ENCODE peak calls at places on chromosomes 3 and 15, in six cellular contexts. H is PC-9, A is transverse colon, V is esophagus muscularis mucosa, D is neural progenitor cell, B is left ventricle myocardium inferior. R is an unnamed sample. For H3K4me1, the result is how much of the 10 kb centered on the place peaks cover.

GRCh38 chr3:5278666-5279065 is 91.2 kb downstream of the EDEM1 start:
- DNase-seq in H (no peak), A (no peak), V (peak), D (no peak), B (no peak), R (no peak)

GRCh38 chr3:10627884-10628572 is 122.6 kb upstream of the ATP2B2 start:
- DNase-seq in H (no peak), A (no peak), V (no peak), D (peak), B (no peak), R (no peak)

GRCh38 chr15:38688761-38689160 is 124.1 kb upstream of the RASGRP1 start:
- DNase-seq in H (no peak), A (no peak), V (no peak), D (no peak), B (no peak), R (peak)

GRCh38 chr3:60906283-60906682 is 345.0 kb downstream of the FHIT start:
- DNase-seq in H (no peak), A (no peak), V (no peak), D (no peak), B (no peak), R (no peak)

GRCh38 chr3:73298243-73299183 is 237.1 kb downstream of the EBLN2 start:
- DNase-seq in H (no peak), A (no peak), V (no peak), D (no peak), B (no peak), R (no peak)

GRCh38 chr3:194294888-194295214 is 56.3 kb downstream of the CPN2 start:
- DNase-seq in H (no peak), A (no peak), V (no peak), D (peak), B (no peak), R (no peak)

GRCh38 chr15:44710236-44711088 is 661 bp downstream of the PATL2 start:
- DNase-seq in H (no peak), A (peak), V (no peak), D (no peak), B (peak), R (no peak)

GRCh38 chr3:39809995-39810595 is 686 bp downstream of the MYRIP start:
- DNase-seq in H (no peak), A (no peak), V (no peak), D (peak), B (no peak), R (no peak)

GRCh38 chr3:172129868-172130751 is 90.7 kb downstream of the FNDC3B start:
- DNase-seq in H (peak), A (peak), V (peak), D (no peak), B (peak), R (peak)

GRCh38 chr15:73921257-73921890 is 4.9 kb upstream of the LOXL1 start:
- DNase-seq in H (no peak), A (no peak), V (no peak), D (no peak), B (peak), R (no peak)

GRCh38 chr3:65833761-65834505 is 204.8 kb downstream of the MAGI1 start:
- DNase-seq in H (no peak), A (no peak), V (no peak), D (no peak), B (no peak), R (peak)

GRCh38 chr3:65831733-65832425 is 206.8 kb downstream of the MAGI1 start:
- DNase-seq in H (no peak), A (no peak), V (no peak), D (peak), B (no peak), R (peak)

GRCh38 chr3:65830948-65831732 is 207.6 kb downstream of the MAGI1 start:
- DNase-seq in H (no peak), A (no peak), V (no peak), D (no peak), B (no peak), R (no peak)

GRCh38 chr3:65837604-65838003 is 201.1 kb downstream of the MAGI1 start:
- DNase-seq in H (no peak), A (no peak), V (no peak), D (no peak), B (no peak), R (no peak)

GRCh38 chr3:65836047-65836446 is 202.7 kb downstream of the MAGI1 start:
- DNase-seq in H (peak), A (no peak), V (no peak), D (no peak), B (no peak), R (peak)
- H3K27ac ChIP-seq in H (no peak), A (no peak), V (no peak), D (no peak), B (no peak), R (no peak)

GRCh38 chr15:63858448-63858847 is 24.7 kb upstream of the HERC1 start:
- DNase-seq in H (no peak), A (no peak), V (no peak), D (no peak), B (no peak), R (no peak)

GRCh38 chr15:63858881-63859280 is 25.1 kb upstream of the HERC1 start:
- DNase-seq in H (peak), A (no peak), V (no peak), D (no peak), B (no peak), R (no peak)

GRCh38 chr15:63855735-63856134 is 22.0 kb upstream of the HERC1 start:
- DNase-seq in H (no peak), A (no peak), V (no peak), D (no peak), B (no peak), R (no peak)

GRCh38 chr15:63856711-63857458 is 23.1 kb upstream of the HERC1 start:
- DNase-seq in H (peak), A (no peak), V (no peak), D (no peak), B (no peak), R (peak)

GRCh38 chr15:63857459-63857856 is 23.7 kb upstream of the HERC1 start:
- DNase-seq in H (no peak), A (no peak), V (no peak), D (no peak), B (peak), R (no peak)
- H3K4me1 ChIP-seq in H (under half), A (under half), V (under half), D (under half), B (under half), R (under half)

GRCh38 chr15:88650556-88650955 is 11.7 kb downstream of the ISG20 start:
- DNase-seq in H (no peak), A (no peak), V (peak), D (no peak), B (no peak), R (no peak)

GRCh38 chr15:88649753-88650551 is 11.1 kb downstream of the ISG20 start:
- DNase-seq in H (no peak), A (no peak), V (no peak), D (no peak), B (no peak), R (no peak)

GRCh38 chr15:88647362-88648105 is 8.7 kb downstream of the ISG20 start:
- DNase-seq in H (peak), A (peak), V (no peak), D (no peak), B (no peak), R (no peak)

GRCh38 chr15:88648357-88649214 is 9.8 kb downstream of the ISG20 start:
- DNase-seq in H (peak), A (peak), V (no peak), D (no peak), B (no peak), R (no peak)

GRCh38 chr15:88649286-88649733 is 10.5 kb downstream of the ISG20 start:
- DNase-seq in H (no peak), A (peak), V (no peak), D (no peak), B (peak), R (peak)
- H3K27ac ChIP-seq in H (no peak), A (peak), V (peak), D (no peak), B (peak), R (peak)

DNA sequence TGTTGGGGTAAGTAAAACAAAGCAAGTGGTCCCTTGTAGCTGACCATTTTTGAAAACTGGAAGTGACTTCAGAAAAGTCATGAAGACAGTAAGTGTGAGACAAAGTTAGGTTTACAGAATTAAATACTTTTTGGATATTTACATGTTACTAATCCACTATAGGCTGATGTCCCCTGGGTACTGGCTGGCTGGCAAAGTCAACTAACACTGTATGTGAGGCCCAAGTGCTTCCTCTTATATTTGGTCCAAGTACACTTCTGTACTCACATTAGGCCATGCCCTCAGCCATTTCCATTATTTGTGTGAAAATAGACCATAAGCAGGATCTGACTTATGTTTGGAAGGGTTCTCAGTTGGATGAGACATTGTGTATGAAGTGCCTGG is 5.5 kb upstream of the LEKR1 start:
- DNase-seq in H (no peak), A (no peak), V (no peak), D (no peak), B (no peak), R (no peak)
- H3K4me1 ChIP-seq in H (under half), A (under half), V (under half), D (under half), B (under half), R (under half)

DNA sequence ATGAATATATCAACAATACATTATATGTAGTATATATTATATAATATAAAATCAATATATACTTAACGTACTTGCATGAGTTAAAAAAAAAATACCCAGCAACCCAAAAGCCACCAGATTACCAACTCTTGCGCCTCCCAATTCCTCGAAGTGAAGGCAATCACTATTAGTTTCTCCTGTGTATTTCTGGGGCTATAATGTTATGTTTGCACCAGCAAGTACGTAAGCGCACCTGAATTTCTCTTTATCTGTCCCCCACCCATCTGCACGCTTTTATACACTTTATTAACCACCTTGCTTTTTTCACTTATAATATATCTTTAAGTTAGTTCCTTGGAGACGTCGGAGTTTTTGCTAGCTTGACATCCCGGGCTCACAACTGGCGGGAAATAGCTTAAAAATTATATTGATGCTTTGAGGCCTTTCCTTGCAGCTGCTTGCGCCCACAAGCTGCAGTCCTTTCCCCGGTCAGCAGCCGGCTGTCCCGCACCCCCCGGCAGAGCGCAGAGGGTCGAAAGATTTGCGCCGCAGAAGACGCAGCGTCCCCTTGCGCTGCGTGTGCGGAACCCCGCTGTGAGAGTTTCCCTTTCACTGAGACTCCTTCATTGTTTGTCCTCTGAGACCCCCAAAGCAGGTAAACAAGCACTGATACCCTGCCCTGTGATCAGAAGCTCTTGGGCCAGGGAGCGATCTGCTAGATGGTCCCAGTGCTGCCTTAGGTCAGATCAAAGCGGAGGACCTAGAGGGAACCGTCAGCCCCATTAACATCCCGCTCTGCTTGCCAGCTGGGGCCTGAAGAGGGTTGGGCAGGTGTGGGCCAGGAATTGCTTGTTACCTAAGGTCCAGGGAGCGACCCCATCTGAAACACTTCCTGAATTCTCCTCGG is 8.9 kb upstream of the EOMES start:
- DNase-seq in H (no peak), A (no peak), V (no peak), D (peak), B (no peak), R (no peak)
- H3K27ac ChIP-seq in H (no peak), A (no peak), V (no peak), D (no peak), B (no peak), R (no peak)

GRCh38 chr15:85488997-85489396 is 108.6 kb downstream of the AKAP13 start:
- DNase-seq in H (no peak), A (no peak), V (no peak), D (no peak), B (no peak), R (no peak)
- H3K4me1 ChIP-seq in H (under half), A (under half), V (half or more), D (under half), B (half or more), R (under half)

GRCh38 chr15:75045332-75046015 is 22.1 kb downstream of the PPCDC start:
- DNase-seq in H (no peak), A (no peak), V (no peak), D (no peak), B (no peak), R (no peak)
- H3K27ac ChIP-seq in H (peak), A (peak), V (no peak), D (no peak), B (peak), R (no peak)

DNA sequence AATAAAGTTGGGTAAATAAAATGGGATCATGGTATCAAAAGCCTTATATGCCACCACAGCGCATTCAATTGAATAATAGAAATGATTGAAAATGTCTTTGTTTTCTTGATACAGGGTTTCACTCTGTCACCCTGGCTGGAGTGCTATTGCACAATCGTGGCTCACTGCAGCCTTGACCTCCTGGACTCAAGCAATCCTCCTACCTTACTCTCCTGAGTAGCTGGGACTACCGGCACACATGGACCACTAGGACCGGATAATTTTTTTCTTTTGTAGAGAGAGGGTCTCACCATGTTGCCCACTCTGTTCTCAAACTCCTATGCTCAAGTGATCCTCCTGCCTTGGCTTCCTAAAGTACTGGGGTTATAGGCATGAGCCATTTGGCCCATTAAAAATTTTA is 33.8 kb upstream of the BBX start:
- DNase-seq in H (peak), A (no peak), V (no peak), D (no peak), B (no peak), R (no peak)
- H3K4me1 ChIP-seq in H (under half), A (under half), V (under half), D (under half), B (under half), R (under half)